ENCODE peak calls at places on chromosomes 13 and 19, in six cellular contexts. C is foreskin fibroblast; V is stimulated activated CD8-positive, alpha-beta memory T cell treated with anti-CD3 and anti-CD28 coated beads, Interleukin-4, amount 100 ng/mL, for 1 hour; B is NCI-H446; W is activated CD4-positive, alpha-beta T cell treated with anti-CD3 and anti-CD28 coated beads, Interleukin-2, amount 10 ng/mL, durations not matched to agents 7 days and 5 days; Q is breast epithelium. R is an unnamed sample.

GRCh38 chr13:85261757-85262346 is 537.4 kb downstream of the SLITRK6 start:
- DNase-seq in V (no peak), C (no peak), W (no peak), B (no peak), Q (no peak), R (no peak)

GRCh38 chr13:66210677-66211076 is 1019.5 kb downstream of the PCDH9 start:
- DNase-seq in W (no peak), Q (no peak), V (no peak), C (peak; percentile 62), B (no peak), R (no peak)

GRCh38 chr19:6822311-6822670 is 49.8 kb downstream of the VAV1 start:
- DNase-seq in B (no peak), C (no peak), V (no peak), W (no peak), Q (no peak), R (no peak)

GRCh38 chr13:55493297-55493696 is 1647.4 kb upstream of the PRR20A start:
- DNase-seq in C (no peak), B (no peak), Q (no peak), W (no peak), V (no peak), R (no peak)

GRCh38 chr13:110554946-110555345 is 6.6 kb downstream of the RAB20 start:
- DNase-seq in C (no peak), Q (no peak), W (no peak), B (no peak), V (no peak), R (no peak)

GRCh38 chr13:32272021-32272695 is 43.0 kb downstream of the ZAR1L start:
- DNase-seq in C (no peak), V (no peak), W (no peak), Q (no peak), B (no peak), R (no peak)

GRCh38 chr19:2550431-2551171 is 74.7 kb downstream of the GADD45B start:
- DNase-seq in Q (no peak), B (no peak), W (no peak), C (no peak), V (no peak), R (no peak)

GRCh38 chr13:77820431-77821149 is 98.0 kb downstream of the EDNRB start:
- DNase-seq in W (no peak), B (no peak), C (no peak), Q (no peak), V (no peak), R (no peak)

GRCh38 chr13:114096031-114096485 is 36.4 kb downstream of the RASA3 start:
- DNase-seq in W (no peak), Q (no peak), C (no peak), V (no peak), B (no peak), R (no peak)

GRCh38 chr19:17305517-17306284 is at the start of gene MRPL34:
- DNase-seq in C (peak; percentile 99), W (peak; percentile 97), B (peak; percentile 98), V (peak; percentile 79), Q (peak; percentile 99), R (peak; percentile 98)

GRCh38 chr19:51668167-51668566 is 21.5 kb upstream of the SIGLEC14 start:
- DNase-seq in W (no peak), V (no peak), Q (no peak), C (no peak), B (no peak), R (no peak)

GRCh38 chr19:46355234-46355990 is 8.5 kb downstream of the PPP5C start:
- DNase-seq in C (no peak), W (no peak), B (no peak), Q (no peak), V (no peak), R (no peak)

R was measured in type B pancreatic cell.